ENCODE peak calls at places on chromosome 12, in eight cellular contexts. Q, Y, B, V, D, F, H and T are unnamed samples.

GRCh38 chr12:53004178-53004577 is 2.1 kb upstream of the EIF4B start:
- DNase-seq in D (peak; percentile 16), Y (no peak), H (no peak), F (no peak), V (peak; percentile 47), B (no peak), Q (no peak), T (no peak)

GRCh38 chr12:32302218-32302826 is 97.0 kb upstream of the FGD4 start:
- DNase-seq in Y (no peak), F (no peak), D (peak; percentile 19), V (no peak), Q (no peak), H (peak; percentile 76), B (no peak), T (no peak)

GRCh38 chr12:50764861-50765324 is 992 bp downstream of the ATF1 start:
- DNase-seq in H (no peak), D (peak; percentile 15), B (peak; percentile 35), F (no peak), Q (no peak), V (peak; percentile 72), Y (no peak), T (no peak)

GRCh38 chr12:120100630-120101029 is 15.9 kb downstream of the RAB35 start:
- DNase-seq in H (no peak), B (no peak), V (no peak), D (no peak), F (peak; percentile 88), Y (no peak), Q (no peak), T (no peak)

GRCh38 chr12:78018939-78019338 is 188.2 kb downstream of the NAV3 start:
- DNase-seq in F (no peak), D (no peak), Y (no peak), H (no peak), Q (no peak), V (no peak), B (no peak), T (no peak)

GRCh38 chr12:25054783-25055144 is 105.9 kb upstream of the BCAT1 start:
- DNase-seq in Y (peak; percentile 81), H (no peak), D (no peak), F (no peak), V (no peak), B (no peak), Q (no peak), T (peak; percentile 47)

GRCh38 chr12:10075451-10075850 is 23.3 kb downstream of the CLEC1A start:
- DNase-seq in V (no peak), Q (no peak), B (no peak), H (no peak), D (no peak), F (no peak), Y (no peak), T (no peak)

GRCh38 chr12:92042791-92043531 is 102.7 kb downstream of the BTG1 start:
- DNase-seq in Q (no peak), H (no peak), V (no peak), Y (no peak), D (peak; percentile 59), F (no peak), B (no peak), T (no peak)

GRCh38 chr12:13304924-13305323 is 108.4 kb downstream of the EMP1 start:
- DNase-seq in H (no peak), F (no peak), V (no peak), Y (no peak), D (no peak), Q (no peak), B (no peak), T (no peak)

GRCh38 chr12:98149270-98149669 is 366.1 kb upstream of the TMPO start:
- DNase-seq in Y (no peak), V (no peak), F (no peak), B (no peak), D (no peak), Q (no peak), H (no peak), T (no peak)

GRCh38 chr12:2417761-2418160 is 365.0 kb downstream of the CACNA1C start:
- DNase-seq in F (no peak), Q (no peak), V (no peak), H (peak; percentile 30), Y (no peak), B (no peak), D (no peak), T (no peak)

GRCh38 chr12:113086249-113087164 is 30.0 kb downstream of the DTX1 start:
- DNase-seq in D (peak; percentile 12), Q (no peak), V (no peak), F (peak; percentile 71), Y (no peak), B (no peak), H (peak; percentile 78), T (no peak)

GRCh38 chr12:104533134-104533533 is 76.4 kb downstream of the CHST11 start:
- DNase-seq in F (no peak), D (no peak), Q (no peak), H (no peak), Y (no peak), B (no peak), V (no peak), T (no peak)

GRCh38 chr12:30930238-30931010 is 3.9 kb downstream of the TSPAN11 start:
- DNase-seq in Y (no peak), H (no peak), B (no peak), D (no peak), V (no peak), F (no peak), Q (no peak), T (no peak)

GRCh38 chr12:1357711-1358110 is 236.7 kb downstream of the FBXL14 start:
- DNase-seq in D (no peak), F (no peak), B (no peak), H (no peak), Q (no peak), Y (no peak), V (no peak), T (no peak)

GRCh38 chr12:44157359-44157758 is 321.5 kb downstream of the TMEM117 start:
- DNase-seq in D (no peak), F (no peak), V (no peak), Y (no peak), Q (no peak), B (no peak), H (no peak), T (no peak)

GRCh38 chr12:124599074-124599999 is 31.9 kb upstream of the NCOR2 start:
- DNase-seq in F (peak; percentile 2), V (no peak), Y (peak; percentile 53), B (no peak), H (no peak), Q (no peak), D (peak; percentile 73), T (no peak)